ENCODE peak calls at places on chromosome 15, in five cellular contexts. One of them, this sample, is unnamed.

GRCh38 chr15:70625438-70625837 is 137.9 kb downstream of the UACA start:
- DNase-seq in cardiac fibroblast: no peak
- DNase-seq in H7: no peak
- DNase-seq in gastrocnemius medialis: no peak
- DNase-seq in AG10803: no peak
- DNase-seq in this sample: no peak

GRCh38 chr15:95663156-95663831 is 667.2 kb upstream of the NR2F2 start:
- DNase-seq in cardiac fibroblast: peak; percentile 66
- DNase-seq in H7: no peak
- DNase-seq in gastrocnemius medialis: no peak
- DNase-seq in AG10803: peak; percentile 51
- DNase-seq in this sample: no peak

GRCh38 chr15:88894819-88895767 is at the start of gene HAPLN3:
- DNase-seq in cardiac fibroblast: peak; percentile 46
- DNase-seq in H7: peak; percentile 87
- DNase-seq in gastrocnemius medialis: no peak
- DNase-seq in AG10803: no peak
- DNase-seq in this sample: no peak

GRCh38 chr15:61794881-61795280 is 265.4 kb downstream of the VPS13C start:
- DNase-seq in cardiac fibroblast: peak; percentile 81
- DNase-seq in H7: no peak
- DNase-seq in gastrocnemius medialis: no peak
- DNase-seq in AG10803: peak; percentile 16
- DNase-seq in this sample: no peak

GRCh38 chr15:28977377-28978010 is 91.7 kb downstream of the APBA2 start:
- DNase-seq in cardiac fibroblast: peak; percentile 98
- DNase-seq in H7: no peak
- DNase-seq in gastrocnemius medialis: no peak
- DNase-seq in AG10803: peak; percentile 92
- DNase-seq in this sample: no peak

GRCh38 chr15:81863157-81863556 is 182.7 kb downstream of the MEX3B start:
- DNase-seq in cardiac fibroblast: peak; percentile 4
- DNase-seq in H7: no peak
- DNase-seq in gastrocnemius medialis: no peak
- DNase-seq in AG10803: no peak
- DNase-seq in this sample: no peak

GRCh38 chr15:39344662-39345141 is 236.2 kb upstream of the THBS1 start:
- DNase-seq in cardiac fibroblast: peak; percentile 41
- DNase-seq in H7: peak; percentile 7
- DNase-seq in gastrocnemius medialis: no peak
- DNase-seq in AG10803: peak; percentile 93
- DNase-seq in this sample: no peak

GRCh38 chr15:95770191-95770590 is 560.3 kb upstream of the NR2F2 start:
- DNase-seq in cardiac fibroblast: peak; percentile 63
- DNase-seq in H7: peak; percentile 3
- DNase-seq in gastrocnemius medialis: no peak
- DNase-seq in AG10803: peak; percentile 4
- DNase-seq in this sample: no peak

GRCh38 chr15:40044717-40045571 is 6.0 kb upstream of the SRP14 start:
- DNase-seq in cardiac fibroblast: peak; percentile 87
- DNase-seq in H7: peak; percentile 94
- DNase-seq in gastrocnemius medialis: peak; percentile 79
- DNase-seq in AG10803: peak; percentile 79
- DNase-seq in this sample: peak; percentile 76

GRCh38 chr15:66588537-66588936 is 22.7 kb upstream of the LCTL start:
- DNase-seq in cardiac fibroblast: no peak
- DNase-seq in H7: peak; percentile 81
- DNase-seq in gastrocnemius medialis: no peak
- DNase-seq in AG10803: no peak
- DNase-seq in this sample: no peak

GRCh38 chr15:90264649-90265048 is 823 bp upstream of the NGRN start:
- DNase-seq in cardiac fibroblast: no peak
- DNase-seq in H7: no peak
- DNase-seq in gastrocnemius medialis: no peak
- DNase-seq in AG10803: no peak
- DNase-seq in this sample: no peak

GRCh38 chr15:36879568-36880225 is 220.7 kb downstream of the MEIS2 start:
- DNase-seq in cardiac fibroblast: no peak
- DNase-seq in H7: peak; percentile 57
- DNase-seq in gastrocnemius medialis: no peak
- DNase-seq in AG10803: no peak
- DNase-seq in this sample: no peak

GRCh38 chr15:76501726-76502125 is 165.2 kb downstream of the ISL2 start:
- DNase-seq in cardiac fibroblast: peak; percentile 2
- DNase-seq in H7: no peak
- DNase-seq in gastrocnemius medialis: no peak
- DNase-seq in AG10803: peak; percentile 29
- DNase-seq in this sample: no peak

GRCh38 chr15:99631256-99631655 is 65.5 kb downstream of the MEF2A start:
- DNase-seq in cardiac fibroblast: peak; percentile 41
- DNase-seq in H7: no peak
- DNase-seq in gastrocnemius medialis: no peak
- DNase-seq in AG10803: no peak
- DNase-seq in this sample: no peak

GRCh38 chr15:77773003-77773402 is 140.3 kb upstream of the LINGO1 start:
- DNase-seq in cardiac fibroblast: no peak
- DNase-seq in H7: no peak
- DNase-seq in gastrocnemius medialis: no peak
- DNase-seq in AG10803: no peak
- DNase-seq in this sample: no peak

GRCh38 chr15:34719051-34719882 is 35.5 kb downstream of the GJD2 start:
- DNase-seq in cardiac fibroblast: no peak
- DNase-seq in H7: no peak
- DNase-seq in gastrocnemius medialis: no peak
- DNase-seq in AG10803: no peak
- DNase-seq in this sample: no peak

GRCh38 chr15:56032366-56032765 is 39.0 kb upstream of the NEDD4 start:
- DNase-seq in cardiac fibroblast: no peak
- DNase-seq in H7: no peak
- DNase-seq in gastrocnemius medialis: no peak
- DNase-seq in AG10803: no peak
- DNase-seq in this sample: no peak

GRCh38 chr15:70876011-70876410 is 16.2 kb downstream of the THAP10 start:
- DNase-seq in cardiac fibroblast: no peak
- DNase-seq in H7: no peak
- DNase-seq in gastrocnemius medialis: no peak
- DNase-seq in AG10803: no peak
- DNase-seq in this sample: no peak

GRCh38 chr15:39944711-39945110 is 10.8 kb downstream of the EIF2AK4 start:
- DNase-seq in cardiac fibroblast: peak; percentile 25
- DNase-seq in H7: no peak
- DNase-seq in gastrocnemius medialis: no peak
- DNase-seq in AG10803: peak; percentile 94
- DNase-seq in this sample: no peak

GRCh38 chr15:79463043-79463780 is 31.1 kb downstream of the MINAR1 start:
- DNase-seq in cardiac fibroblast: no peak
- DNase-seq in H7: no peak
- DNase-seq in gastrocnemius medialis: no peak
- DNase-seq in AG10803: no peak
- DNase-seq in this sample: no peak

GRCh38 chr15:45083223-45083622 is 30.7 kb downstream of the DUOX2 start:
- DNase-seq in cardiac fibroblast: no peak
- DNase-seq in H7: no peak
- DNase-seq in gastrocnemius medialis: no peak
- DNase-seq in AG10803: no peak
- DNase-seq in this sample: no peak

GRCh38 chr15:38547255-38547997 is 17.2 kb downstream of the RASGRP1 start:
- DNase-seq in cardiac fibroblast: peak; percentile 75
- DNase-seq in H7: no peak
- DNase-seq in gastrocnemius medialis: no peak
- DNase-seq in AG10803: peak; percentile 85
- DNase-seq in this sample: no peak

GRCh38 chr15:91982401-91982800 is 128.9 kb downstream of the SLCO3A1 start:
- DNase-seq in cardiac fibroblast: no peak
- DNase-seq in H7: no peak
- DNase-seq in gastrocnemius medialis: no peak
- DNase-seq in AG10803: peak; percentile 11
- DNase-seq in this sample: no peak

GRCh38 chr15:91860498-91860897 is 7.0 kb downstream of the SLCO3A1 start:
- DNase-seq in cardiac fibroblast: no peak
- DNase-seq in H7: no peak
- DNase-seq in gastrocnemius medialis: no peak
- DNase-seq in AG10803: no peak
- DNase-seq in this sample: no peak

GRCh38 chr15:96359772-96360498 is 29.4 kb downstream of the NR2F2 start:
- DNase-seq in cardiac fibroblast: peak; percentile 76
- DNase-seq in H7: peak; percentile 84
- DNase-seq in gastrocnemius medialis: no peak
- DNase-seq in AG10803: no peak
- DNase-seq in this sample: no peak

GRCh38 chr15:90557147-90557546 is 27.4 kb downstream of the CRTC3 start:
- DNase-seq in cardiac fibroblast: no peak
- DNase-seq in H7: no peak
- DNase-seq in gastrocnemius medialis: no peak
- DNase-seq in AG10803: peak; percentile 47
- DNase-seq in this sample: no peak

GRCh38 chr15:90161946-90162345 is 39.2 kb upstream of the SEMA4B start:
- DNase-seq in cardiac fibroblast: no peak
- DNase-seq in H7: no peak
- DNase-seq in gastrocnemius medialis: no peak
- DNase-seq in AG10803: no peak
- DNase-seq in this sample: no peak

GRCh38 chr15:86526938-86527735 is 447.5 kb downstream of the AGBL1 start:
- DNase-seq in cardiac fibroblast: no peak
- DNase-seq in H7: peak; percentile 10
- DNase-seq in gastrocnemius medialis: no peak
- DNase-seq in AG10803: no peak
- DNase-seq in this sample: no peak

GRCh38 chr15:76064375-76064774 is 4.6 kb downstream of the TMEM266 start:
- DNase-seq in cardiac fibroblast: no peak
- DNase-seq in H7: no peak
- DNase-seq in gastrocnemius medialis: no peak
- DNase-seq in AG10803: no peak
- DNase-seq in this sample: no peak

GRCh38 chr15:38398134-38398533 is 55.8 kb upstream of the FAM98B start:
- DNase-seq in cardiac fibroblast: peak; percentile 97
- DNase-seq in H7: no peak
- DNase-seq in gastrocnemius medialis: peak; percentile 15
- DNase-seq in AG10803: peak; percentile 97
- DNase-seq in this sample: no peak

DNA sequence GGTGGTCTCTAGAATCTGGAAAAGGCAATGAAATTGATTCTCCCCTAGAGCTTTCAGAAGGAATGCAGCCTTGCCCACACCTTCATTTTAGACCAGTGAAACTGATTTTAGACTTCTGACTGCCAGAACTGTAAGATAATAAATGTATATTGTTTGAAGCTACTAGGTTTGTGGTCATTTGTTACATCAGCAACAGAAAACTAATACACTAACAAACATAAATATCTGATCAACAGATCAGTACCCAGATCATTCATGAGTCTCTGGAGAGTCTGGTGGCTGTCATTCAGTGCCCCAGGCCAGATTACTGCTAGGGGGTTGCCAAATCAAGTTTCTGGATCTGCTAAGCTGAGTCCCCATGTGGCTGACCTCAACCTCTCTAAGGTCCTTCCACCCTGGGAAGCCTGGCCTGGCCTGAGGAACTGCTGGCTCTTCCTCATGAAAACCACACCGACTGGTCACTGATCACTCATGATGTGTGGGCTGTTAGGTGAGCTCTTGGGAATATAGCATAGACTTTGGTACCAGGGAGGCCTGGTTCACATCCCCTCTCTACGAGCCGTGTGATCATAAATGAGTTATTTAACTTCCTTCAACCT is 11.1 kb upstream of the LACTB start:
- DNase-seq in cardiac fibroblast: no peak
- DNase-seq in H7: no peak
- DNase-seq in gastrocnemius medialis: no peak
- DNase-seq in AG10803: no peak
- DNase-seq in this sample: no peak
- H3K4me3 ChIP-seq in cardiac fibroblast: no peak overlapping the region
- H3K4me3 ChIP-seq in H7: no peak overlapping the region
- H3K4me3 ChIP-seq in gastrocnemius medialis: no peak overlapping the region
- H3K4me3 ChIP-seq in AG10803: no peak overlapping the region
- H3K4me3 ChIP-seq in this sample: no peak overlapping the region

GRCh38 chr15:80780416-80781221 is 1.4 kb downstream of the CEMIP start:
- DNase-seq in cardiac fibroblast: peak; percentile 57
- DNase-seq in H7: peak; percentile 92
- DNase-seq in gastrocnemius medialis: no peak
- DNase-seq in AG10803: peak; percentile 62
- DNase-seq in this sample: no peak
- H3K4me3 ChIP-seq in cardiac fibroblast: peak overlapping the region; percentile 60
- H3K4me3 ChIP-seq in H7: peak overlapping the region; percentile 42
- H3K4me3 ChIP-seq in gastrocnemius medialis: peak overlapping the region; percentile 50
- H3K4me3 ChIP-seq in AG10803: peak overlapping the region; percentile 89
- H3K4me3 ChIP-seq in this sample: no peak overlapping the region

GRCh38 chr15:84653910-84654688 is at the start of gene WDR73:
- DNase-seq in cardiac fibroblast: peak; percentile 94
- DNase-seq in H7: peak; percentile 96
- DNase-seq in gastrocnemius medialis: peak; percentile 92
- DNase-seq in AG10803: peak; percentile 91
- DNase-seq in this sample: peak; percentile 98

GRCh38 chr15:84653584-84653909 is 536 bp downstream of the WDR73 start:
- DNase-seq in cardiac fibroblast: no peak
- DNase-seq in H7: no peak
- DNase-seq in gastrocnemius medialis: no peak
- DNase-seq in AG10803: no peak
- DNase-seq in this sample: no peak

GRCh38 chr15:84656972-84657371 is 1.0 kb downstream of the NMB start:
- DNase-seq in cardiac fibroblast: no peak
- DNase-seq in H7: peak; percentile 18
- DNase-seq in gastrocnemius medialis: no peak
- DNase-seq in AG10803: no peak
- DNase-seq in this sample: no peak

GRCh38 chr15:84657748-84658079 is 285 bp downstream of the NMB start:
- DNase-seq in cardiac fibroblast: no peak
- DNase-seq in H7: peak; percentile 37
- DNase-seq in gastrocnemius medialis: no peak
- DNase-seq in AG10803: no peak
- DNase-seq in this sample: no peak

GRCh38 chr15:84654689-84655453 is 788 bp upstream of the WDR73 start:
- DNase-seq in cardiac fibroblast: peak; percentile 82
- DNase-seq in H7: peak; percentile 88
- DNase-seq in gastrocnemius medialis: peak; percentile 67
- DNase-seq in AG10803: peak; percentile 84
- DNase-seq in this sample: peak; percentile 77
- H3K4me3 ChIP-seq in cardiac fibroblast: peak overlapping the region; percentile 96
- H3K4me3 ChIP-seq in H7: peak overlapping the region; percentile 96
- H3K4me3 ChIP-seq in gastrocnemius medialis: peak overlapping the region; percentile 90
- H3K4me3 ChIP-seq in AG10803: peak overlapping the region; percentile 99
- H3K4me3 ChIP-seq in this sample: peak overlapping the region; percentile 91

GRCh38 chr15:74841761-74842385 is 1.1 kb downstream of the ULK3 start:
- DNase-seq in cardiac fibroblast: no peak
- DNase-seq in H7: peak; percentile 28
- DNase-seq in gastrocnemius medialis: no peak
- DNase-seq in AG10803: no peak
- DNase-seq in this sample: no peak
- H3K4me3 ChIP-seq in cardiac fibroblast: peak overlapping the region; percentile 79
- H3K4me3 ChIP-seq in H7: peak overlapping the region; percentile 94
- H3K4me3 ChIP-seq in gastrocnemius medialis: peak overlapping the region; percentile 77
- H3K4me3 ChIP-seq in AG10803: peak overlapping the region; percentile 86
- H3K4me3 ChIP-seq in this sample: peak overlapping the region; percentile 74

GRCh38 chr15:83207622-83208356 is at the start of gene HDGFL3:
- DNase-seq in cardiac fibroblast: peak; percentile 66
- DNase-seq in H7: peak; percentile 88
- DNase-seq in gastrocnemius medialis: peak; percentile 17
- DNase-seq in AG10803: peak; percentile 57
- DNase-seq in this sample: no peak
- H3K4me3 ChIP-seq in cardiac fibroblast: peak within 1 kb of the TSS; percentile 77
- H3K4me3 ChIP-seq in H7: peak within 1 kb of the TSS; percentile 91
- H3K4me3 ChIP-seq in gastrocnemius medialis: peak within 1 kb of the TSS; percentile 65
- H3K4me3 ChIP-seq in AG10803: peak within 1 kb of the TSS; percentile 70
- H3K4me3 ChIP-seq in this sample: no peak within 1 kb of the TSS

This sample was measured in naive thymus-derived CD4-positive, alpha-beta T cell.